ENCODE peak calls at places on chromosomes 13 and 19, in seven cellular contexts. Z is BE2C, S is NCI-H1417 treated with DMSO at 0.1 percent for 48 hours, N is HFF-Myc, T is GM23338, H is RPMI8226, K is Daoy. G is an unnamed sample.

GRCh38 chr13:59531571-59532091 is 632.1 kb downstream of the DIAPH3 start:
- DNase-seq in T (peak; percentile 64), H (no peak), Z (peak; percentile 77), N (peak; percentile 59), K (peak; percentile 18), S (no peak), G (peak; percentile 90)

GRCh38 chr19:1811472-1811894 is 593 bp downstream of the ATP8B3 start:
- DNase-seq in S (no peak), N (no peak), H (peak; percentile 57), T (no peak), Z (peak; percentile 70), K (peak; percentile 96), G (peak; percentile 27)

GRCh38 chr19:45079911-45080469 is 930 bp downstream of the GEMIN7 start:
- DNase-seq in N (no peak), K (no peak), S (no peak), H (no peak), Z (no peak), T (peak; percentile 81), G (no peak)

GRCh38 chr19:43780706-43781525 is at the start of gene KCNN4:
- DNase-seq in H (peak; percentile 70), K (peak; percentile 88), Z (no peak), S (no peak), T (no peak), N (peak; percentile 61), G (no peak)

GRCh38 chr19:35714601-35715354 is 3.0 kb upstream of the KMT2B start:
- DNase-seq in Z (no peak), S (no peak), T (peak; percentile 68), N (no peak), H (peak; percentile 14), K (no peak), G (no peak)

GRCh38 chr13:102399791-102400618 is 1.8 kb downstream of the FGF14 start:
- DNase-seq in H (peak; percentile 5), S (no peak), N (no peak), K (peak; percentile 13), T (peak; percentile 55), Z (peak; percentile 77), G (no peak)

GRCh38 chr19:58558066-58558622 is at the start of gene UBE2M:
- DNase-seq in S (no peak), Z (peak; percentile 92), H (no peak), N (no peak), T (peak; percentile 63), K (no peak), G (peak; percentile 60)

GRCh38 chr13:101728615-101729014 is 276.1 kb downstream of the ITGBL1 start:
- DNase-seq in N (no peak), K (no peak), T (no peak), H (no peak), S (no peak), Z (no peak), G (no peak)

GRCh38 chr13:99894835-99895427 is 76.6 kb downstream of the ZIC5 start:
- DNase-seq in Z (no peak), K (peak; percentile 23), S (no peak), T (peak; percentile 74), H (no peak), N (no peak), G (no peak)

GRCh38 chr13:51590966-51591627 is 6.8 kb downstream of the WDFY2 start:
- DNase-seq in S (no peak), K (peak; percentile 57), H (no peak), T (peak; percentile 33), Z (no peak), N (peak; percentile 92), G (no peak)

GRCh38 chr19:6754136-6754535 is 13.1 kb downstream of the SH2D3A start:
- DNase-seq in N (no peak), T (no peak), S (no peak), K (no peak), Z (no peak), H (no peak), G (no peak)